ENCODE peak calls at places on chromosomes 11 and 22, in five cellular contexts. I is CD4-positive, alpha-beta memory T cell; W is ovary; T is left ventricle myocardium inferior; Z is pancreas. J is an unnamed sample.

GRCh38 chr11:70552441-70553150 is 154.3 kb downstream of the CTTN start:
- DNase-seq in Z (no peak), T (no peak), W (no peak), I (no peak), J (no peak)

GRCh38 chr11:72676874-72677341 is 2.7 kb upstream of the PDE2A start:
- DNase-seq in Z (peak; percentile 77), T (peak; percentile 58), W (peak; percentile 74), I (peak; percentile 68), J (peak; percentile 58)

GRCh38 chr11:110409174-110409573 is 20.6 kb upstream of the FDX1 start:
- DNase-seq in W (no peak), I (no peak), T (no peak), Z (no peak), J (no peak)

GRCh38 chr11:74566386-74566960 is 25.9 kb upstream of the POLD3 start:
- DNase-seq in Z (no peak), W (no peak), T (no peak), I (no peak), J (no peak)

GRCh38 chr22:48795664-48796063 is 1032.0 kb downstream of the BRD1 start:
- DNase-seq in T (no peak), I (no peak), W (no peak), Z (no peak), J (no peak)

GRCh38 chr22:46672731-46673130 is 52.5 kb downstream of the GRAMD4 start:
- DNase-seq in I (no peak), Z (no peak), W (no peak), T (no peak), J (no peak)

GRCh38 chr11:91396243-91397133 is 828.1 kb upstream of the FAT3 start:
- DNase-seq in I (no peak), Z (no peak), T (no peak), W (no peak), J (no peak)

GRCh38 chr11:81869337-81870065 is 864.2 kb downstream of the FAM181B start:
- DNase-seq in T (no peak), Z (no peak), I (peak; percentile 92), W (no peak), J (no peak)

GRCh38 chr11:114110123-114110522 is 50.6 kb downstream of the ZBTB16 start:
- DNase-seq in I (no peak), W (no peak), Z (no peak), T (no peak), J (no peak)

GRCh38 chr11:1075341-1075911 is 752 bp downstream of the MUC2 start:
- DNase-seq in T (no peak), W (peak; percentile 10), I (no peak), Z (no peak), J (peak; percentile 35)

GRCh38 chr11:42951266-42951665 is 360.5 kb upstream of the API5 start:
- DNase-seq in I (no peak), W (no peak), Z (no peak), T (no peak), J (no peak)

GRCh38 chr11:94665116-94665659 is 98.0 kb downstream of the PIWIL4 start:
- DNase-seq in T (no peak), I (no peak), Z (no peak), W (no peak), J (no peak)

GRCh38 chr22:37827056-37827455 is 3.9 kb downstream of the GALR3 start:
- DNase-seq in I (no peak), Z (no peak), W (peak; percentile 87), T (peak; percentile 63), J (no peak)

GRCh38 chr11:70593446-70593983 is 195.2 kb downstream of the CTTN start:
- DNase-seq in W (no peak), I (no peak), T (no peak), Z (no peak), J (no peak)

GRCh38 chr11:44130751-44131150 is 35.3 kb downstream of the EXT2 start:
- DNase-seq in Z (no peak), T (no peak), I (no peak), W (no peak), J (no peak)

GRCh38 chr11:56700242-56700918 is 1.5 kb downstream of the OR9G1 start:
- DNase-seq in W (no peak), Z (no peak), I (no peak), T (no peak), J (no peak)

GRCh38 chr11:107696140-107696539 is 15.7 kb downstream of the SLN start:
- DNase-seq in Z (no peak), W (no peak), T (no peak), I (no peak), J (no peak)

GRCh38 chr11:119847836-119848235 is 118.8 kb upstream of the NECTIN1 start:
- DNase-seq in W (no peak), T (no peak), I (no peak), Z (no peak), J (no peak)

GRCh38 chr11:83175815-83176214 is 17.7 kb upstream of the ANKRD42 start:
- DNase-seq in T (no peak), W (no peak), I (no peak), Z (no peak), J (no peak)

GRCh38 chr11:122655527-122656072 is at the start of gene UBASH3B:
- DNase-seq in W (peak; percentile 48), Z (peak; percentile 76), T (peak; percentile 79), I (peak; percentile 66), J (peak; percentile 79)

GRCh38 chr22:45709004-45709739 is 37.5 kb downstream of the ATXN10 start:
- DNase-seq in W (no peak), Z (no peak), T (no peak), I (no peak), J (no peak)

GRCh38 chr11:6572215-6572614 is 31.2 kb downstream of the RRP8 start:
- DNase-seq in W (no peak), Z (no peak), I (no peak), T (no peak), J (no peak)

GRCh38 chr11:95764267-95764898 is 25.2 kb downstream of the FAM76B start:
- DNase-seq in Z (no peak), W (no peak), T (no peak), I (peak; percentile 69), J (no peak)

GRCh38 chr22:50568626-50569025 is 5.9 kb upstream of the SYCE3 start:
- DNase-seq in Z (peak; percentile 50), I (no peak), T (no peak), W (no peak), J (no peak)

GRCh38 chr11:129881570-129882170 is 13.7 kb downstream of the NFRKB start:
- DNase-seq in W (no peak), I (peak; percentile 33), Z (no peak), T (no peak), J (no peak)

GRCh38 chr11:19276859-19277808 is 36.4 kb upstream of the E2F8 start:
- DNase-seq in T (no peak), Z (no peak), W (no peak), I (no peak), J (no peak)

GRCh38 chr11:12202911-12203310 is 92.5 kb downstream of the MICAL2 start:
- DNase-seq in I (no peak), T (no peak), W (no peak), Z (no peak), J (peak; percentile 6)

GRCh38 chr22:28894320-28894719 is 10.9 kb downstream of the ZNRF3 start:
- DNase-seq in T (peak; percentile 47), I (no peak), Z (no peak), W (no peak), J (peak; percentile 49)

GRCh38 chr11:68027667-68028066 is 2.8 kb upstream of the NDUFS8 start:
- DNase-seq in Z (no peak), I (no peak), W (no peak), T (no peak), J (no peak)

GRCh38 chr11:35529971-35530495 is 4.6 kb upstream of the PAMR1 start:
- DNase-seq in W (no peak), I (no peak), T (peak; percentile 34), Z (no peak), J (no peak)

GRCh38 chr22:43185860-43186261 is 1.1 kb downstream of the TTLL12 start:
- DNase-seq in I (no peak), Z (peak; percentile 87), W (peak; percentile 74), T (peak; percentile 67), J (peak; percentile 79)

GRCh38 chr11:73072935-73073481 is 69.1 kb downstream of the FCHSD2 start:
- DNase-seq in W (no peak), T (no peak), I (peak; percentile 9), Z (no peak), J (no peak)

GRCh38 chr11:124793466-124794278 is 6.5 kb downstream of the MSANTD2 start:
- DNase-seq in W (no peak), I (peak; percentile 30), T (no peak), Z (no peak), J (no peak)

GRCh38 chr22:37824674-37825641 is 1.8 kb downstream of the GALR3 start:
- DNase-seq in Z (no peak), I (no peak), W (peak; percentile 32), T (no peak), J (no peak)

GRCh38 chr11:69455969-69456368 is 25.5 kb upstream of the LINC01488 start:
- DNase-seq in I (no peak), T (no peak), Z (no peak), W (no peak), J (no peak)

GRCh38 chr11:36361901-36362391 is 65.9 kb downstream of the PRR5L start:
- DNase-seq in W (no peak), Z (no peak), I (no peak), T (no peak), J (peak; percentile 76)

GRCh38 chr11:97973352-97973857 is 1047.3 kb upstream of the CNTN5 start:
- DNase-seq in Z (no peak), T (no peak), I (no peak), W (no peak), J (no peak)

GRCh38 chr22:33050614-33051230 is 7.5 kb downstream of the SYN3 start:
- DNase-seq in W (no peak), T (no peak), I (no peak), Z (no peak), J (no peak)
- H3K4me1 ChIP-seq in W (no peaks in the 10 kb centered on the region), T (no peaks in the 10 kb centered on the region), I (no peaks in the 10 kb centered on the region), Z (no peaks in the 10 kb centered on the region), J (no peaks in the 10 kb centered on the region)

GRCh38 chr11:116868066-116868465 is 30.6 kb upstream of the APOA1 start:
- DNase-seq in Z (no peak), T (no peak), I (no peak), W (no peak), J (no peak)
- H3K4me1 ChIP-seq in Z (no peaks in the 10 kb centered on the region), T (peaks cover 83% of the 10 kb centered on the region), I (no peaks in the 10 kb centered on the region), W (no peaks in the 10 kb centered on the region), J (no peaks in the 10 kb centered on the region)

DNA sequence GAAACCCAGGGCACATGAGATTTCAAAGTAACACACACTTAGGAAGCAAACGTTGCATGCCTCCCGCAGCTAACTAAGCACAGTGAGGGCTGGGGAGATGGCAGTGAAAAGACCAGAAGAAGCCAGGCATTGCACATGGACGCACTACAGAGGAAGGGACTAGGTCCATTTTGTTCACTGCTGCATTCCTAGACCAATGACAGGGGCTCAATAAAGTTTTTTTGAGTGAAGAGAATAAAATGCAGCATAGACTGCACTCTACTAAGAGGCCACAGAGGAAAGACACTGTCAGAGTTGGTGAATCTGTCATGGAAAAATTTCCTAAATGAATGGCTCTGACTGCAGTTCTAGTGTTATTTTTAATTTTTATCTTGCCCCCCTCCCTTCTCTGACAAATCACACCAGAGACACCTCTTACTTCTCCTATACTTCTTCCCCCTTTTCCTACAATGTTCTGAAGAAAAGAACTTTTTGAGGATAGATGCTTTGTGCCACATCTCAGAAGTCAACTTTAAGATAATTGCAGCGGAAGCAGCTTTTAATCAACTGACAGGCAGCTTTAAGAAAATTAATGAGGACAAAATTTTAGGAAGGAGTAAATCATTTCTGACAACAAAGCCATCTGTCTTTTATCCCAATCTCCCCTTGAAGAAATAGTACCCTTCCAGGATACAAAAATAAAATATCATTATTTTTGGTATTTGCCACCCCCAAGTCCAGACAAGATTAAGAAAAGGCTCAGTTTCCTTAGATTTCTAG is 34.8 kb upstream of the CHRM4 start:
- DNase-seq in I (no peak), T (no peak), W (no peak), Z (no peak), J (no peak)
- H3K4me1 ChIP-seq in I (no peaks in the 10 kb centered on the region), T (peaks cover 1% of the 10 kb centered on the region), W (no peaks in the 10 kb centered on the region), Z (no peaks in the 10 kb centered on the region), J (no peaks in the 10 kb centered on the region)

GRCh38 chr11:2139691-2140337 is 625 bp upstream of the IGF2 start:
- DNase-seq in W (no peak), T (no peak), I (no peak), Z (peak; percentile 26), J (no peak)
- H3K4me1 ChIP-seq in W (no peaks in the 10 kb centered on the region), T (peaks cover 50% of the 10 kb centered on the region), I (peaks cover 22% of the 10 kb centered on the region), Z (peaks cover 9% of the 10 kb centered on the region), J (peaks cover 51% of the 10 kb centered on the region)

J was measured in tibial artery.